ENCODE peak calls at places on chromosomes 7 and 10, in ten cellular contexts. One of them, this sample, is unnamed.

GRCh38 chr10:107733328-107733727 is 568.8 kb upstream of the SORCS1 start:
- DNase-seq in non-pigmented ciliary epithelial cell: no peak
- DNase-seq in renal cortical epithelial cell: no peak
- DNase-seq in testis: no peak
- DNase-seq in M059J: peak; percentile 13
- DNase-seq in stimulated activated naive CD4-positive, alpha-beta T cell treated with Interleukin-2 at 50 U/mL for 16 hours: no peak
- DNase-seq in AG08396: no peak
- DNase-seq in cardiac muscle cell: no peak
- DNase-seq in AG08395: peak; percentile 39
- DNase-seq in choroid plexus epithelial cell: no peak
- DNase-seq in this sample: no peak

GRCh38 chr7:50346548-50347497 is 42.3 kb downstream of the IKZF1 start:
- DNase-seq in cardiac muscle cell: no peak
- DNase-seq in M059J: peak; percentile 50
- DNase-seq in stimulated activated naive CD4-positive, alpha-beta T cell treated with Interleukin-2 at 50 U/mL for 16 hours: no peak
- DNase-seq in AG08396: no peak
- DNase-seq in choroid plexus epithelial cell: no peak
- DNase-seq in non-pigmented ciliary epithelial cell: no peak
- DNase-seq in renal cortical epithelial cell: peak; percentile 53
- DNase-seq in testis: no peak
- DNase-seq in AG08395: no peak
- DNase-seq in this sample: no peak

GRCh38 chr7:157693521-157694388 is 357.0 kb downstream of the DNAJB6 start:
- DNase-seq in testis: peak; percentile 9
- DNase-seq in AG08396: no peak
- DNase-seq in M059J: no peak
- DNase-seq in stimulated activated naive CD4-positive, alpha-beta T cell treated with Interleukin-2 at 50 U/mL for 16 hours: no peak
- DNase-seq in choroid plexus epithelial cell: no peak
- DNase-seq in non-pigmented ciliary epithelial cell: no peak
- DNase-seq in AG08395: no peak
- DNase-seq in renal cortical epithelial cell: no peak
- DNase-seq in cardiac muscle cell: peak; percentile 63
- DNase-seq in this sample: no peak

GRCh38 chr10:77787440-77787839 is 139.1 kb downstream of the DLG5 start:
- DNase-seq in M059J: no peak
- DNase-seq in AG08395: no peak
- DNase-seq in choroid plexus epithelial cell: no peak
- DNase-seq in stimulated activated naive CD4-positive, alpha-beta T cell treated with Interleukin-2 at 50 U/mL for 16 hours: no peak
- DNase-seq in testis: no peak
- DNase-seq in renal cortical epithelial cell: no peak
- DNase-seq in cardiac muscle cell: no peak
- DNase-seq in AG08396: no peak
- DNase-seq in non-pigmented ciliary epithelial cell: no peak
- DNase-seq in this sample: no peak

GRCh38 chr10:59854571-59854970 is 51.8 kb downstream of the CCDC6 start:
- DNase-seq in non-pigmented ciliary epithelial cell: no peak
- DNase-seq in AG08396: no peak
- DNase-seq in choroid plexus epithelial cell: no peak
- DNase-seq in cardiac muscle cell: no peak
- DNase-seq in testis: no peak
- DNase-seq in stimulated activated naive CD4-positive, alpha-beta T cell treated with Interleukin-2 at 50 U/mL for 16 hours: no peak
- DNase-seq in AG08395: no peak
- DNase-seq in M059J: no peak
- DNase-seq in renal cortical epithelial cell: no peak
- DNase-seq in this sample: no peak

GRCh38 chr10:126251778-126252407 is 136.4 kb downstream of the ADAM12 start:
- DNase-seq in non-pigmented ciliary epithelial cell: no peak
- DNase-seq in cardiac muscle cell: no peak
- DNase-seq in testis: no peak
- DNase-seq in choroid plexus epithelial cell: no peak
- DNase-seq in renal cortical epithelial cell: no peak
- DNase-seq in AG08396: no peak
- DNase-seq in stimulated activated naive CD4-positive, alpha-beta T cell treated with Interleukin-2 at 50 U/mL for 16 hours: no peak
- DNase-seq in M059J: no peak
- DNase-seq in AG08395: no peak
- DNase-seq in this sample: no peak

GRCh38 chr7:128030263-128030998 is 806 bp downstream of the LRRC4 start:
- DNase-seq in cardiac muscle cell: no peak
- DNase-seq in AG08396: no peak
- DNase-seq in M059J: no peak
- DNase-seq in non-pigmented ciliary epithelial cell: no peak
- DNase-seq in choroid plexus epithelial cell: no peak
- DNase-seq in stimulated activated naive CD4-positive, alpha-beta T cell treated with Interleukin-2 at 50 U/mL for 16 hours: no peak
- DNase-seq in renal cortical epithelial cell: no peak
- DNase-seq in testis: no peak
- DNase-seq in AG08395: no peak
- DNase-seq in this sample: no peak

GRCh38 chr7:130368347-130368746 is 11.9 kb upstream of the CPA1 start:
- DNase-seq in AG08396: no peak
- DNase-seq in AG08395: no peak
- DNase-seq in choroid plexus epithelial cell: no peak
- DNase-seq in renal cortical epithelial cell: no peak
- DNase-seq in M059J: no peak
- DNase-seq in testis: no peak
- DNase-seq in non-pigmented ciliary epithelial cell: no peak
- DNase-seq in stimulated activated naive CD4-positive, alpha-beta T cell treated with Interleukin-2 at 50 U/mL for 16 hours: no peak
- DNase-seq in cardiac muscle cell: no peak
- DNase-seq in this sample: no peak

GRCh38 chr7:157446322-157446721 is 109.5 kb downstream of the DNAJB6 start:
- DNase-seq in choroid plexus epithelial cell: no peak
- DNase-seq in testis: peak; percentile 9
- DNase-seq in renal cortical epithelial cell: no peak
- DNase-seq in M059J: no peak
- DNase-seq in AG08395: no peak
- DNase-seq in non-pigmented ciliary epithelial cell: no peak
- DNase-seq in stimulated activated naive CD4-positive, alpha-beta T cell treated with Interleukin-2 at 50 U/mL for 16 hours: no peak
- DNase-seq in AG08396: no peak
- DNase-seq in cardiac muscle cell: no peak
- DNase-seq in this sample: no peak

GRCh38 chr10:89921422-89921821 is 220.0 kb downstream of the KIF20B start:
- DNase-seq in non-pigmented ciliary epithelial cell: peak; percentile 23
- DNase-seq in AG08396: no peak
- DNase-seq in AG08395: no peak
- DNase-seq in choroid plexus epithelial cell: peak; percentile 3
- DNase-seq in cardiac muscle cell: no peak
- DNase-seq in stimulated activated naive CD4-positive, alpha-beta T cell treated with Interleukin-2 at 50 U/mL for 16 hours: no peak
- DNase-seq in M059J: peak; percentile 84
- DNase-seq in testis: no peak
- DNase-seq in renal cortical epithelial cell: peak; percentile 57
- DNase-seq in this sample: no peak

GRCh38 chr10:27482984-27483956 is 20.8 kb upstream of the RAB18 start:
- DNase-seq in cardiac muscle cell: no peak
- DNase-seq in AG08396: peak; percentile 24
- DNase-seq in M059J: peak; percentile 35
- DNase-seq in testis: no peak
- DNase-seq in renal cortical epithelial cell: peak; percentile 12
- DNase-seq in AG08395: peak; percentile 32
- DNase-seq in choroid plexus epithelial cell: peak; percentile 12
- DNase-seq in stimulated activated naive CD4-positive, alpha-beta T cell treated with Interleukin-2 at 50 U/mL for 16 hours: no peak
- DNase-seq in non-pigmented ciliary epithelial cell: no peak
- DNase-seq in this sample: no peak

GRCh38 chr10:109892087-109892486 is 31.2 kb downstream of the XPNPEP1 start:
- DNase-seq in renal cortical epithelial cell: no peak
- DNase-seq in AG08395: no peak
- DNase-seq in cardiac muscle cell: no peak
- DNase-seq in choroid plexus epithelial cell: no peak
- DNase-seq in M059J: peak; percentile 84
- DNase-seq in non-pigmented ciliary epithelial cell: no peak
- DNase-seq in AG08396: no peak
- DNase-seq in testis: no peak
- DNase-seq in stimulated activated naive CD4-positive, alpha-beta T cell treated with Interleukin-2 at 50 U/mL for 16 hours: no peak
- DNase-seq in this sample: no peak

GRCh38 chr10:33772370-33773331 is 438.2 kb upstream of the NRP1 start:
- DNase-seq in AG08396: no peak
- DNase-seq in AG08395: no peak
- DNase-seq in testis: peak; percentile 53
- DNase-seq in cardiac muscle cell: peak; percentile 18
- DNase-seq in renal cortical epithelial cell: peak; percentile 2
- DNase-seq in M059J: no peak
- DNase-seq in stimulated activated naive CD4-positive, alpha-beta T cell treated with Interleukin-2 at 50 U/mL for 16 hours: no peak
- DNase-seq in non-pigmented ciliary epithelial cell: no peak
- DNase-seq in choroid plexus epithelial cell: peak; percentile 23
- DNase-seq in this sample: no peak

GRCh38 chr7:102122026-102122425 is 164.6 kb upstream of the SH2B2 start:
- DNase-seq in testis: no peak
- DNase-seq in renal cortical epithelial cell: peak; percentile 53
- DNase-seq in non-pigmented ciliary epithelial cell: no peak
- DNase-seq in M059J: peak; percentile 70
- DNase-seq in stimulated activated naive CD4-positive, alpha-beta T cell treated with Interleukin-2 at 50 U/mL for 16 hours: no peak
- DNase-seq in AG08395: peak; percentile 66
- DNase-seq in cardiac muscle cell: no peak
- DNase-seq in AG08396: peak; percentile 47
- DNase-seq in choroid plexus epithelial cell: peak; percentile 73
- DNase-seq in this sample: no peak

GRCh38 chr7:23863209-23863798 is 153.3 kb downstream of the STK31 start:
- DNase-seq in renal cortical epithelial cell: peak; percentile 41
- DNase-seq in choroid plexus epithelial cell: peak; percentile 73
- DNase-seq in AG08395: peak; percentile 10
- DNase-seq in M059J: peak; percentile 54
- DNase-seq in cardiac muscle cell: peak; percentile 46
- DNase-seq in stimulated activated naive CD4-positive, alpha-beta T cell treated with Interleukin-2 at 50 U/mL for 16 hours: no peak
- DNase-seq in testis: no peak
- DNase-seq in non-pigmented ciliary epithelial cell: peak; percentile 26
- DNase-seq in AG08396: no peak
- DNase-seq in this sample: no peak

GRCh38 chr10:6145414-6145978 is 56.7 kb downstream of the RBM17 start:
- DNase-seq in AG08396: no peak
- DNase-seq in choroid plexus epithelial cell: no peak
- DNase-seq in renal cortical epithelial cell: no peak
- DNase-seq in AG08395: no peak
- DNase-seq in testis: no peak
- DNase-seq in stimulated activated naive CD4-positive, alpha-beta T cell treated with Interleukin-2 at 50 U/mL for 16 hours: no peak
- DNase-seq in non-pigmented ciliary epithelial cell: no peak
- DNase-seq in cardiac muscle cell: peak; percentile 54
- DNase-seq in M059J: no peak
- DNase-seq in this sample: no peak

GRCh38 chr7:44912775-44913347 is 27.5 kb upstream of the PURB start:
- DNase-seq in cardiac muscle cell: no peak
- DNase-seq in stimulated activated naive CD4-positive, alpha-beta T cell treated with Interleukin-2 at 50 U/mL for 16 hours: no peak
- DNase-seq in choroid plexus epithelial cell: no peak
- DNase-seq in testis: no peak
- DNase-seq in AG08395: no peak
- DNase-seq in M059J: peak; percentile 10
- DNase-seq in non-pigmented ciliary epithelial cell: no peak
- DNase-seq in renal cortical epithelial cell: no peak
- DNase-seq in AG08396: no peak
- DNase-seq in this sample: no peak

GRCh38 chr7:64874114-64874513 is 29.0 kb upstream of the ZNF273 start:
- DNase-seq in non-pigmented ciliary epithelial cell: no peak
- DNase-seq in M059J: peak; percentile 80
- DNase-seq in stimulated activated naive CD4-positive, alpha-beta T cell treated with Interleukin-2 at 50 U/mL for 16 hours: no peak
- DNase-seq in renal cortical epithelial cell: no peak
- DNase-seq in choroid plexus epithelial cell: no peak
- DNase-seq in testis: no peak
- DNase-seq in AG08395: peak; percentile 1
- DNase-seq in AG08396: peak; percentile 2
- DNase-seq in cardiac muscle cell: no peak
- DNase-seq in this sample: no peak

GRCh38 chr7:102119213-102119651 is 167.4 kb upstream of the SH2B2 start:
- DNase-seq in AG08396: no peak
- DNase-seq in non-pigmented ciliary epithelial cell: no peak
- DNase-seq in renal cortical epithelial cell: no peak
- DNase-seq in AG08395: no peak
- DNase-seq in cardiac muscle cell: no peak
- DNase-seq in testis: peak; percentile 53
- DNase-seq in stimulated activated naive CD4-positive, alpha-beta T cell treated with Interleukin-2 at 50 U/mL for 16 hours: no peak
- DNase-seq in M059J: no peak
- DNase-seq in choroid plexus epithelial cell: no peak
- DNase-seq in this sample: no peak

GRCh38 chr10:125024496-125025234 is 82.7 kb downstream of the ZRANB1 start:
- DNase-seq in M059J: no peak
- DNase-seq in non-pigmented ciliary epithelial cell: no peak
- DNase-seq in AG08396: no peak
- DNase-seq in testis: no peak
- DNase-seq in choroid plexus epithelial cell: no peak
- DNase-seq in AG08395: no peak
- DNase-seq in renal cortical epithelial cell: no peak
- DNase-seq in stimulated activated naive CD4-positive, alpha-beta T cell treated with Interleukin-2 at 50 U/mL for 16 hours: no peak
- DNase-seq in cardiac muscle cell: no peak
- DNase-seq in this sample: no peak

GRCh38 chr10:27242951-27243551 is 2.5 kb upstream of the ACBD5 start:
- DNase-seq in stimulated activated naive CD4-positive, alpha-beta T cell treated with Interleukin-2 at 50 U/mL for 16 hours: peak; percentile 61
- DNase-seq in choroid plexus epithelial cell: peak; percentile 88
- DNase-seq in renal cortical epithelial cell: peak; percentile 71
- DNase-seq in AG08396: peak; percentile 52
- DNase-seq in AG08395: peak; percentile 43
- DNase-seq in M059J: peak; percentile 65
- DNase-seq in testis: peak; percentile 74
- DNase-seq in cardiac muscle cell: peak; percentile 41
- DNase-seq in non-pigmented ciliary epithelial cell: no peak
- DNase-seq in this sample: no peak

GRCh38 chr7:139915301-139915863 is 86.3 kb downstream of the TBXAS1 start:
- DNase-seq in AG08395: no peak
- DNase-seq in cardiac muscle cell: no peak
- DNase-seq in AG08396: peak; percentile 34
- DNase-seq in choroid plexus epithelial cell: peak; percentile 67
- DNase-seq in stimulated activated naive CD4-positive, alpha-beta T cell treated with Interleukin-2 at 50 U/mL for 16 hours: no peak
- DNase-seq in M059J: peak; percentile 10
- DNase-seq in non-pigmented ciliary epithelial cell: peak; percentile 36
- DNase-seq in testis: no peak
- DNase-seq in renal cortical epithelial cell: peak; percentile 31
- DNase-seq in this sample: no peak

GRCh38 chr7:43528581-43529354 is 54.1 kb upstream of the STK17A start:
- DNase-seq in AG08396: no peak
- DNase-seq in cardiac muscle cell: no peak
- DNase-seq in choroid plexus epithelial cell: no peak
- DNase-seq in non-pigmented ciliary epithelial cell: no peak
- DNase-seq in M059J: no peak
- DNase-seq in renal cortical epithelial cell: no peak
- DNase-seq in AG08395: no peak
- DNase-seq in testis: no peak
- DNase-seq in stimulated activated naive CD4-positive, alpha-beta T cell treated with Interleukin-2 at 50 U/mL for 16 hours: no peak
- DNase-seq in this sample: no peak